ENCODE peak calls at places on chromosomes 7 and 10, in nine cellular contexts. One of them, this sample, is unnamed.

GRCh38 chr10:82889703-82890102 is 1014.7 kb downstream of the NRG3 start:
- DNase-seq in A549: no peak
- DNase-seq in CD8-positive, alpha-beta T cell: no peak
- DNase-seq in memory B cell: no peak
- DNase-seq in PC-9: no peak
- DNase-seq in Daoy: no peak
- DNase-seq in mesothelial cell of epicardium: no peak
- DNase-seq in spleen: no peak
- DNase-seq in A172: no peak
- DNase-seq in this sample: no peak

GRCh38 chr10:127904931-127905622 is 1.8 kb upstream of the PTPRE start:
- DNase-seq in Daoy: no peak
- DNase-seq in memory B cell: no peak
- DNase-seq in A549: no peak
- DNase-seq in CD8-positive, alpha-beta T cell: no peak
- DNase-seq in mesothelial cell of epicardium: peak; percentile 34
- DNase-seq in A172: no peak
- DNase-seq in spleen: no peak
- DNase-seq in PC-9: no peak
- DNase-seq in this sample: no peak

GRCh38 chr7:100476903-100477870 is 1.8 kb downstream of the TSC22D4 start:
- DNase-seq in Daoy: peak; percentile 47
- DNase-seq in memory B cell: no peak
- DNase-seq in PC-9: no peak
- DNase-seq in CD8-positive, alpha-beta T cell: no peak
- DNase-seq in A549: no peak
- DNase-seq in spleen: peak; percentile 88
- DNase-seq in A172: no peak
- DNase-seq in mesothelial cell of epicardium: no peak
- DNase-seq in this sample: no peak

GRCh38 chr10:71911296-71911954 is 52.8 kb upstream of the CHST3 start:
- DNase-seq in PC-9: no peak
- DNase-seq in mesothelial cell of epicardium: no peak
- DNase-seq in memory B cell: no peak
- DNase-seq in CD8-positive, alpha-beta T cell: no peak
- DNase-seq in A172: peak; percentile 62
- DNase-seq in spleen: no peak
- DNase-seq in Daoy: peak; percentile 18
- DNase-seq in A549: no peak
- DNase-seq in this sample: peak; percentile 28

GRCh38 chr7:81623251-81623855 is 146.5 kb downstream of the HGF start:
- DNase-seq in PC-9: no peak
- DNase-seq in spleen: no peak
- DNase-seq in A549: no peak
- DNase-seq in memory B cell: no peak
- DNase-seq in CD8-positive, alpha-beta T cell: no peak
- DNase-seq in A172: no peak
- DNase-seq in Daoy: no peak
- DNase-seq in mesothelial cell of epicardium: no peak
- DNase-seq in this sample: no peak

GRCh38 chr10:9024210-9024609 is 969.7 kb downstream of the GATA3 start:
- DNase-seq in CD8-positive, alpha-beta T cell: no peak
- DNase-seq in mesothelial cell of epicardium: no peak
- DNase-seq in spleen: no peak
- DNase-seq in PC-9: no peak
- DNase-seq in A549: no peak
- DNase-seq in Daoy: no peak
- DNase-seq in A172: no peak
- DNase-seq in memory B cell: no peak
- DNase-seq in this sample: no peak

GRCh38 chr7:39332142-39332541 is 234.1 kb upstream of the YAE1 start:
- DNase-seq in memory B cell: no peak
- DNase-seq in spleen: no peak
- DNase-seq in CD8-positive, alpha-beta T cell: no peak
- DNase-seq in mesothelial cell of epicardium: no peak
- DNase-seq in A172: no peak
- DNase-seq in Daoy: no peak
- DNase-seq in A549: no peak
- DNase-seq in PC-9: no peak
- DNase-seq in this sample: no peak

GRCh38 chr7:68247566-68247965 is 1250.9 kb downstream of the TYW1 start:
- DNase-seq in spleen: no peak
- DNase-seq in CD8-positive, alpha-beta T cell: no peak
- DNase-seq in mesothelial cell of epicardium: no peak
- DNase-seq in PC-9: no peak
- DNase-seq in A549: no peak
- DNase-seq in Daoy: no peak
- DNase-seq in A172: no peak
- DNase-seq in memory B cell: no peak
- DNase-seq in this sample: no peak

GRCh38 chr7:100406767-100407166 is 21.7 kb downstream of the ZCWPW1 start:
- DNase-seq in PC-9: no peak
- DNase-seq in mesothelial cell of epicardium: no peak
- DNase-seq in memory B cell: no peak
- DNase-seq in A549: no peak
- DNase-seq in Daoy: peak; percentile 80
- DNase-seq in CD8-positive, alpha-beta T cell: no peak
- DNase-seq in A172: peak; percentile 78
- DNase-seq in spleen: no peak
- DNase-seq in this sample: no peak

GRCh38 chr7:75879771-75880184 is 944 bp downstream of the RHBDD2 start:
- DNase-seq in Daoy: peak; percentile 25
- DNase-seq in A549: no peak
- DNase-seq in CD8-positive, alpha-beta T cell: no peak
- DNase-seq in PC-9: no peak
- DNase-seq in spleen: no peak
- DNase-seq in mesothelial cell of epicardium: no peak
- DNase-seq in memory B cell: no peak
- DNase-seq in A172: peak; percentile 47
- DNase-seq in this sample: peak; percentile 78

GRCh38 chr7:13293264-13294002 is 606.0 kb downstream of the ARL4A start:
- DNase-seq in memory B cell: no peak
- DNase-seq in spleen: no peak
- DNase-seq in mesothelial cell of epicardium: no peak
- DNase-seq in CD8-positive, alpha-beta T cell: no peak
- DNase-seq in Daoy: no peak
- DNase-seq in A172: no peak
- DNase-seq in A549: no peak
- DNase-seq in PC-9: no peak
- DNase-seq in this sample: peak; percentile 47

GRCh38 chr7:94069154-94069739 is 65.1 kb upstream of the BET1 start:
- DNase-seq in CD8-positive, alpha-beta T cell: no peak
- DNase-seq in PC-9: no peak
- DNase-seq in mesothelial cell of epicardium: no peak
- DNase-seq in A549: no peak
- DNase-seq in Daoy: peak; percentile 17
- DNase-seq in spleen: no peak
- DNase-seq in A172: peak; percentile 22
- DNase-seq in memory B cell: no peak
- DNase-seq in this sample: no peak

GRCh38 chr7:45033931-45034290 is 33.9 kb downstream of the CCM2 start:
- DNase-seq in mesothelial cell of epicardium: no peak
- DNase-seq in A549: no peak
- DNase-seq in memory B cell: no peak
- DNase-seq in Daoy: no peak
- DNase-seq in CD8-positive, alpha-beta T cell: no peak
- DNase-seq in spleen: no peak
- DNase-seq in PC-9: no peak
- DNase-seq in A172: no peak
- DNase-seq in this sample: no peak

GRCh38 chr7:116101709-116102108 is 71.1 kb upstream of the TFEC start:
- DNase-seq in mesothelial cell of epicardium: no peak
- DNase-seq in A549: no peak
- DNase-seq in A172: no peak
- DNase-seq in spleen: no peak
- DNase-seq in memory B cell: no peak
- DNase-seq in Daoy: no peak
- DNase-seq in CD8-positive, alpha-beta T cell: no peak
- DNase-seq in PC-9: no peak
- DNase-seq in this sample: no peak

This sample was measured in A673.